ENCODE peak calls at places on chromosomes 11 and 22, in ten cellular contexts. D, Q, C, S, E, F, P, H, W and B are unnamed samples.

GRCh38 chr11:65569164-65569972 is 909 bp upstream of the ZNRD2 start:
- DNase-seq in D (no peak), Q (no peak), C (no peak), S (no peak), E (no peak), F (peak; percentile 72), P (no peak), H (no peak), W (no peak), B (no peak)

GRCh38 chr22:42436402-42436801 is 4.2 kb upstream of the NFAM1 start:
- DNase-seq in D (no peak), Q (no peak), C (no peak), S (no peak), E (no peak), F (no peak), P (no peak), H (no peak), W (no peak), B (no peak)

GRCh38 chr22:23142546-23143105 is 836 bp upstream of the RSPH14 start:
- DNase-seq in D (no peak), Q (no peak), C (peak; percentile 27), S (no peak), E (no peak), F (no peak), P (no peak), H (no peak), W (no peak), B (no peak)

GRCh38 chr11:68120212-68121066 is 749 bp downstream of the CHKA start:
- DNase-seq in D (peak; percentile 59), Q (no peak), C (peak; percentile 64), S (peak; percentile 56), E (peak; percentile 91), F (peak; percentile 83), P (peak; percentile 46), H (peak; percentile 71), W (peak; percentile 78), B (peak; percentile 82)

GRCh38 chr11:22659783-22660182 is 6.6 kb upstream of the GAS2 start:
- DNase-seq in D (no peak), Q (no peak), C (no peak), S (no peak), E (no peak), F (no peak), P (no peak), H (no peak), W (no peak), B (no peak)

GRCh38 chr11:96506953-96507354 is 117.1 kb downstream of the JRKL start:
- DNase-seq in D (no peak), Q (no peak), C (no peak), S (no peak), E (no peak), F (no peak), P (no peak), H (peak; percentile 81), W (no peak), B (no peak)

GRCh38 chr11:34823639-34824038 is 92.5 kb downstream of the APIP start:
- DNase-seq in D (no peak), Q (no peak), C (no peak), S (no peak), E (no peak), F (no peak), P (no peak), H (no peak), W (no peak), B (no peak)

GRCh38 chr11:117730256-117730800 is 66.7 kb downstream of the DSCAML1 start:
- DNase-seq in D (no peak), Q (no peak), C (no peak), S (no peak), E (no peak), F (no peak), P (no peak), H (no peak), W (no peak), B (no peak)

GRCh38 chr11:122853971-122854446 is 15.7 kb downstream of the CRTAM start:
- DNase-seq in D (peak; percentile 53), Q (no peak), C (peak; percentile 50), S (no peak), E (peak; percentile 76), F (no peak), P (peak; percentile 54), H (peak; percentile 76), W (peak; percentile 6), B (peak; percentile 40)

GRCh38 chr11:134509381-134510068 is 97.5 kb upstream of the B3GAT1 start:
- DNase-seq in D (no peak), Q (no peak), C (no peak), S (no peak), E (no peak), F (no peak), P (no peak), H (no peak), W (no peak), B (no peak)

GRCh38 chr22:30743257-30744020 is 48.8 kb downstream of the OSBP2 start:
- DNase-seq in D (no peak), Q (no peak), C (no peak), S (no peak), E (no peak), F (no peak), P (no peak), H (no peak), W (no peak), B (no peak)

GRCh38 chr11:130485983-130486970 is 37.8 kb downstream of the ADAMTS15 start:
- DNase-seq in D (no peak), Q (no peak), C (no peak), S (no peak), E (peak; percentile 11), F (no peak), P (no peak), H (no peak), W (no peak), B (no peak)
- H3K27ac ChIP-seq in D (no peak overlapping the region), Q (no peak overlapping the region), C (no peak overlapping the region), S (no peak overlapping the region), E (no peak overlapping the region), F (no peak overlapping the region), P (no peak overlapping the region), H (no peak overlapping the region), W (no peak overlapping the region), B (no peak overlapping the region)

GRCh38 chr22:40541300-40541699 is 95.2 kb downstream of the MRTFA start:
- DNase-seq in D (no peak), Q (peak; percentile 81), C (no peak), S (no peak), E (no peak), F (no peak), P (no peak), H (no peak), W (no peak), B (no peak)
- H3K27ac ChIP-seq in D (no peak overlapping the region), Q (peak overlapping the region; percentile 85), C (no peak overlapping the region), S (no peak overlapping the region), E (no peak overlapping the region), F (no peak overlapping the region), P (no peak overlapping the region), H (no peak overlapping the region), W (no peak overlapping the region), B (no peak overlapping the region)

GRCh38 chr11:78099671-78100070 is 20.0 kb upstream of the NDUFC2 start:
- DNase-seq in D (no peak), Q (no peak), C (no peak), S (no peak), E (no peak), F (no peak), P (no peak), H (no peak), W (no peak), B (no peak)

GRCh38 chr11:78097666-78098385 is 18.2 kb upstream of the NDUFC2 start:
- DNase-seq in D (no peak), Q (no peak), C (no peak), S (no peak), E (no peak), F (no peak), P (no peak), H (no peak), W (no peak), B (no peak)

GRCh38 chr11:78101073-78101472 is 21.4 kb upstream of the NDUFC2 start:
- DNase-seq in D (no peak), Q (no peak), C (no peak), S (no peak), E (no peak), F (no peak), P (no peak), H (no peak), W (no peak), B (no peak)

DNA sequence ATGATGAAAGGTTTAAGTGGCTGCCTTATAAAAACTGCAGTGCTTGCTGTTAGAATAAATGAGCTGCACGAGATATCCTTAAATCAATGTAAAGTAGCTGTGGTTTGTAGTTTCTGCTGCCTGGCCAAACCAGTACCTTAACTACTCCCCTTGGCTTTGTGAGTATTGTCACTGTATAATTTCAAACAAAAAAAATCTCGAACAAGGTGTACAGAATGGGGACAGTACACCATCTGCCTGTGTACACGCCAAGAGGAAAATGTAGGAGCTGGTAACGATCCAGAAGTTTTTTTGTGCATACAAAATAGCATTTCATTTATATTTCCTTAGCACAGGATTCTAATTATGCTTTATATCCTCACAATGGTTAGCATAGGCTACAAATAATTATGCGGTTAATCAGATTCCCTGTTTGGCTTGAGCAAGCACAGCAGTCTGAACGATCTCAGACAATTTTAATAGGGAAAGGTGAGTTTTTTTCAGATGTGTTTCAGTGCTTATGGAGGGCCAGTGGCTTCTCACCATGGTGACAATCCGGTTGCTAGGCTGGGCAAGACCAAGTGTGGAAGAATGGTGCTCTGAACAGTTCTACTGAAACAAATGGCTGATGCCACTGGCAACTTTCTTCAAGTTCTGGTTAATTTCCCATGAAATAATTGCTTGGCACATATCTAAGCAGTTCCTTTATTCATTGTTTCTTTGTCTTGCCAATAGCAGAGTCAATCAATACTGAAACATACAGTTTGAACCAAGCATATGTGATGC is 20.8 kb upstream of the NDUFC2 start:
- DNase-seq in D (no peak), Q (no peak), C (no peak), S (no peak), E (no peak), F (no peak), P (no peak), H (no peak), W (peak; percentile 14), B (no peak)
- H3K27ac ChIP-seq in D (no peak overlapping the region), Q (no peak overlapping the region), C (no peak overlapping the region), S (no peak overlapping the region), E (peak overlapping the region; percentile 54), F (no peak overlapping the region), P (no peak overlapping the region), H (no peak overlapping the region), W (no peak overlapping the region), B (no peak overlapping the region)

DNA sequence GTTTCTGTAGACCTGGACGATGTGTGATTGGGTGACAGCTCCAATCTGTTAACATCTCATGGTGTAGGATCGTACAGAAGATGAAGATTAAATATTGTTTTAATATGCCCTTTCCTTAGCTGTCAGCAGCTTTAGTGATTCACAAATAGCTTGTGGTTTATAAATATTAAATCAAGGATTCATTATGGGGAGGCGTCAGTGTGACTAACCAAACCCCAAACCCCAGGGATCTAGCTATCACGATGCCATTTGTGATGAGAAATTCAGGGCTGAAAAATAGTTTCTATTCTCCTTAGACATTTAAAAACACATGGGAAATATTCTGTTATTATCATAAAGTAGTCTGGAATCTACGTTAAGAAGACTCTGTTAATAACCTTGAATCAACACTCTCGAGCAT is 73.4 kb downstream of the NCAM1 start:
- DNase-seq in D (no peak), Q (no peak), C (no peak), S (no peak), E (no peak), F (no peak), P (no peak), H (no peak), W (no peak), B (no peak)
- H3K27ac ChIP-seq in D (no peak overlapping the region), Q (no peak overlapping the region), C (no peak overlapping the region), S (no peak overlapping the region), E (no peak overlapping the region), F (no peak overlapping the region), P (no peak overlapping the region), H (no peak overlapping the region), W (no peak overlapping the region), B (no peak overlapping the region)